ENCODE peak calls at places on chromosomes 16 and 17, in five cellular contexts. N is stomach; L is cardiac muscle cell; R is naive thymus-derived CD4-positive, alpha-beta T cell; Y is fibroblast of lung. P is an unnamed sample.

GRCh38 chr17:3804503-3804931 is 3.5 kb upstream of the ITGAE start:
- DNase-seq in Y (no peak), L (peak; percentile 35), R (no peak), N (no peak), P (no peak)

GRCh38 chr17:20315821-20316220 is 151.5 kb downstream of the LGALS9B start:
- DNase-seq in Y (no peak), L (no peak), N (no peak), R (no peak), P (no peak)

GRCh38 chr16:54284931-54285413 is 1.6 kb downstream of the IRX3 start:
- DNase-seq in Y (no peak), N (no peak), R (no peak), L (peak; percentile 18), P (no peak)

GRCh38 chr16:85718682-85719081 is 29.9 kb upstream of the GINS2 start:
- DNase-seq in R (no peak), Y (no peak), L (no peak), N (peak; percentile 34), P (peak; percentile 70)

GRCh38 chr16:57807252-57807967 is 5.1 kb upstream of the KIFC3 start:
- DNase-seq in R (no peak), N (no peak), Y (no peak), L (no peak), P (no peak)

GRCh38 chr17:75430159-75430748 is 24.8 kb upstream of the GRB2 start:
- DNase-seq in L (peak; percentile 70), N (no peak), Y (no peak), R (no peak), P (peak; percentile 42)

GRCh38 chr17:57313276-57313835 is 57.0 kb downstream of the MSI2 start:
- DNase-seq in N (no peak), Y (no peak), R (no peak), L (no peak), P (peak; percentile 68)

GRCh38 chr17:17350491-17351355 is 47.5 kb downstream of the NT5M start:
- DNase-seq in R (no peak), N (peak; percentile 13), L (no peak), Y (peak; percentile 9), P (no peak)

GRCh38 chr16:84181144-84181915 is 5.5 kb downstream of the TAF1C start:
- DNase-seq in R (no peak), L (no peak), N (no peak), Y (no peak), P (no peak)

GRCh38 chr17:38735161-38735997 is 5.2 kb downstream of the CISD3 start:
- DNase-seq in N (peak; percentile 60), R (peak; percentile 42), L (peak; percentile 56), Y (peak; percentile 38), P (peak; percentile 82)

GRCh38 chr17:28902819-28903545 is at the start of gene DHRS13:
- DNase-seq in R (peak; percentile 94), N (peak; percentile 96), Y (peak; percentile 85), L (peak; percentile 92), P (peak; percentile 95)

GRCh38 chr17:67649891-67650290 is 67.8 kb upstream of the NOL11 start:
- DNase-seq in L (no peak), Y (no peak), R (no peak), N (no peak), P (no peak)

GRCh38 chr17:79339311-79339710 is 264.7 kb downstream of the ENGASE start:
- DNase-seq in L (no peak), R (no peak), N (no peak), Y (no peak), P (no peak)

GRCh38 chr17:9766970-9767369 is 24.4 kb downstream of the DHRS7C start:
- DNase-seq in N (no peak), Y (no peak), R (no peak), L (no peak), P (no peak)

GRCh38 chr16:27993587-27993986 is 69.9 kb downstream of the GSG1L start:
- DNase-seq in R (no peak), L (no peak), N (no peak), Y (no peak), P (no peak)

GRCh38 chr17:43212641-43213490 is 1.2 kb downstream of the TMEM106A start:
- DNase-seq in Y (no peak), L (no peak), R (no peak), N (no peak), P (no peak)

GRCh38 chr17:55527520-55528118 is 16.4 kb upstream of the SMIM36 start:
- DNase-seq in N (no peak), L (peak; percentile 80), Y (peak; percentile 83), R (no peak), P (peak; percentile 28)

GRCh38 chr16:24471616-24472015 is 67.8 kb upstream of the RBBP6 start:
- DNase-seq in R (no peak), Y (no peak), N (no peak), L (no peak), P (no peak)

GRCh38 chr17:30173649-30174048 is 57.0 kb downstream of the NSRP1 start:
- DNase-seq in Y (no peak), L (peak; percentile 32), N (no peak), R (no peak), P (no peak)

GRCh38 chr16:67000384-67001158 is 12.2 kb downstream of the CES4A start:
- DNase-seq in N (peak; percentile 75), R (peak; percentile 39), Y (no peak), L (peak; percentile 46), P (peak; percentile 18)

GRCh38 chr17:27551701-27552466 is 79.1 kb upstream of the LGALS9 start:
- DNase-seq in R (no peak), L (no peak), Y (no peak), N (no peak), P (no peak)

GRCh38 chr16:28280881-28281836 is 11.2 kb upstream of the SBK1 start:
- DNase-seq in Y (no peak), R (no peak), N (no peak), L (no peak), P (no peak)

GRCh38 chr17:57986841-57987581 is 1.0 kb downstream of the VEZF1 start:
- DNase-seq in R (no peak), N (peak; percentile 46), Y (peak; percentile 72), L (peak; percentile 78), P (peak; percentile 48)

GRCh38 chr17:58576679-58577367 is 62.4 kb upstream of the MTMR4 start:
- DNase-seq in L (no peak), N (no peak), Y (no peak), R (no peak), P (no peak)

GRCh38 chr16:14302399-14303181 is 231.5 kb downstream of the MRTFB start:
- DNase-seq in N (no peak), Y (no peak), L (no peak), R (no peak), P (peak; percentile 70)

GRCh38 chr16:2999929-3000328 is 12.8 kb upstream of the CLDN9 start:
- DNase-seq in R (no peak), Y (no peak), L (no peak), N (no peak), P (no peak)
- H3K9me3 ChIP-seq in R (no peaks in the 10 kb centered on the region), Y (no peaks in the 10 kb centered on the region), L (no peaks in the 10 kb centered on the region), N (no peaks in the 10 kb centered on the region), P (no peaks in the 10 kb centered on the region)

GRCh38 chr16:19704321-19705130 is 13.5 kb downstream of the KNOP1 start:
- DNase-seq in L (peak; percentile 67), N (no peak), R (no peak), Y (peak; percentile 66), P (no peak)

GRCh38 chr16:19706846-19707245 is 11.2 kb downstream of the KNOP1 start:
- DNase-seq in R (no peak), L (no peak), Y (no peak), N (no peak), P (no peak)

GRCh38 chr16:19705131-19705501 is 12.9 kb downstream of the KNOP1 start:
- DNase-seq in L (no peak), R (no peak), Y (no peak), N (no peak), P (no peak)

GRCh38 chr16:19707699-19708497 is 10.1 kb downstream of the KNOP1 start:
- DNase-seq in L (no peak), Y (no peak), N (no peak), R (no peak), P (no peak)

DNA sequence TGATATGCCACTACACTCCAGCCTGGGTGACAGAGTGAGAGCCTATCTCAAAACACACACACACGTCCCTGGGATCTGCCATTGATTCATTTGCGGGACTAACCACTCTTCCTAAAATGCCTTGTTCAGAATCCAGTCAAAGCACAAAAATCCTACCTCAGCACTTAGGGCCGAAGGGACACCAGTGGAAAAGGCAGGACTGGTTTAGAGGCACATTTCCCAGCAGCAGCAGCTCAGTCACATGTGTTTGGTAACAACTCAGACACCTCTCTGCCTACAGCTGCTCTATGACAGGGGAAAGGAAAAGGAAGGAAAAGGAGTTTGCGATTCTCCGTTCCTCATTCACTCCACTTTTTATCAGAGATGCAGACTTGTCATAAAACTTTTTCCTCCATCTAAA is 12.2 kb downstream of the KNOP1 start:
- DNase-seq in R (no peak), N (no peak), Y (no peak), L (no peak), P (no peak)
- H3K36me3 ChIP-seq in R (peaks cover 85% of the 10 kb centered on the region), N (peaks cover 85% of the 10 kb centered on the region), Y (peaks cover 18% of the 10 kb centered on the region), L (peaks cover 10% of the 10 kb centered on the region), P (peaks cover 65% of the 10 kb centered on the region)

GRCh38 chr16:35574011-35574410 is 2114.6 kb downstream of the TP53TG3F start:
- DNase-seq in Y (no peak), R (no peak), N (no peak), L (no peak), P (no peak)
- H3K9me3 ChIP-seq in Y (no peaks in the 10 kb centered on the region), R (peaks cover 49% of the 10 kb centered on the region), N (peaks cover 80% of the 10 kb centered on the region), L (no peaks in the 10 kb centered on the region), P (no peaks in the 10 kb centered on the region)

DNA sequence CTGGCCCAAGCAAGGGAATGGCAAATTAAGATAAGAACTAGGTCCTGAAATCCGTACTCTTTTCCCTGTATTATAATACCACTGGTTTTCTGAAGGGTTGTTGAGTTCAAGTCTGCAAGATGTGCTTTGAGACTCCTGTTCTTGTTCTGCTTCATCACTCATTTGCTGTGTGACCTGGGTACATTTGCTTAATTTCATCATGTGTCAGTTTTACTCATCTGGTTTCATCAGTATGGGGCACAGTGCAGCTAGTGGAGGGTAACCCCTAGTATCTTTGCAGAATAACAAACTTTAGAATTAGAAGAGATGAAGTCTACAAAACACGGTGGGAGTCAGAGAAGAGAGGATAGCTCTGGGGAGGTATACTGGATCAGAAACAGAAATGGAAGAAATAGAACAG is 21.9 kb upstream of the EFCAB13 start:
- DNase-seq in R (no peak), Y (no peak), N (no peak), L (no peak), P (no peak)
- H3K36me3 ChIP-seq in R (no peaks in the 10 kb centered on the region), Y (no peaks in the 10 kb centered on the region), N (peaks cover 37% of the 10 kb centered on the region), L (peaks cover 61% of the 10 kb centered on the region), P (no peaks in the 10 kb centered on the region)

GRCh38 chr17:14038206-14038605 is 31.1 kb upstream of the COX10 start:
- DNase-seq in N (no peak), R (no peak), Y (peak; percentile 31), L (peak; percentile 68), P (no peak)
- H3K9me3 ChIP-seq in N (no peaks in the 10 kb centered on the region), R (no peaks in the 10 kb centered on the region), Y (no peaks in the 10 kb centered on the region), L (no peaks in the 10 kb centered on the region), P (no peaks in the 10 kb centered on the region)

GRCh38 chr16:71855937-71856662 is 10.3 kb downstream of the ATXN1L start:
- DNase-seq in Y (no peak), L (no peak), R (no peak), N (no peak), P (no peak)
- H3K36me3 ChIP-seq in Y (peaks cover 8% of the 10 kb centered on the region), L (peaks cover 12% of the 10 kb centered on the region), R (peaks cover 43% of the 10 kb centered on the region), N (peaks cover 82% of the 10 kb centered on the region), P (peaks cover 24% of the 10 kb centered on the region)

DNA sequence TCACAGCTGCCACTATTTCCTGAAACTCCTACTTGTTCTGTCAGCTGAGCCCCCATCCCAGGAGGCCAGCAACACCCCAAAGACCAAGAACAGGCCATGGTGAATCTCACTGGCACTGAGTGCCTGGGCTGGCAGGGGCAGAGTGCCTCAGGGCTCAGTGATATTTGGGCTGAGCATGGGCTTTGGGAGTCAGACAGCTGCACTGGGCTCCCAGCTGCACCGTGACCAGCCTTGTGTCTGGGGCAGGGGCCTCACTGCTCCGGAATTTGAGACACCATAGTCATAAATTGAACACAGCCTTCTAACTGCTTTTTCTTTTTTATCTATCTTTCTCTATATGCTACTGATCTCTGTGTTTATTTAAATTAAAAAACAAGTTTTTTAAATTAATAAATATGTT is 1744.2 kb downstream of the TP53TG3F start:
- DNase-seq in Y (no peak), N (no peak), R (no peak), L (no peak), P (no peak)
- H3K9me3 ChIP-seq in Y (no peaks in the 10 kb centered on the region), N (peaks cover 41% of the 10 kb centered on the region), R (peaks cover 43% of the 10 kb centered on the region), L (no peaks in the 10 kb centered on the region), P (peaks cover 2% of the 10 kb centered on the region)

P was measured in HAP-1.